ENCODE peak calls at places on chromosomes 2 and 18, in five cellular contexts. O is heart left ventricle, U is NAMALWA, L is NCI-H510A, Q is NCI-H774. Z is an unnamed sample.

GRCh38 chr2:21043744-21044532 is at the start of gene APOB:
- DNase-seq in Q (no peak), L (no peak), U (no peak), O (no peak), Z (no peak)

GRCh38 chr2:127562930-127563329 is 27.4 kb downstream of the MYO7B start:
- DNase-seq in Q (no peak), O (no peak), U (no peak), L (no peak), Z (no peak)

GRCh38 chr2:46032996-46033395 is 264.2 kb upstream of the EPAS1 start:
- DNase-seq in L (no peak), U (no peak), O (no peak), Q (no peak), Z (no peak)

GRCh38 chr2:112812318-112813042 is 24.1 kb downstream of the IL1B start:
- DNase-seq in U (no peak), O (no peak), Q (no peak), L (no peak), Z (no peak)

GRCh38 chr18:62682396-62682795 is 32.9 kb upstream of the PHLPP1 start:
- DNase-seq in U (no peak), L (peak; percentile 12), O (no peak), Q (no peak), Z (no peak)

GRCh38 chr18:78627546-78628315 is 351.9 kb upstream of the SALL3 start:
- DNase-seq in L (no peak), O (no peak), Q (no peak), U (no peak), Z (no peak)

GRCh38 chr2:3575534-3576324 is 669 bp downstream of the RPS7 start:
- DNase-seq in Q (no peak), L (no peak), U (peak; percentile 32), O (no peak), Z (peak; percentile 34)

GRCh38 chr2:178512491-178512890 is 32.2 kb downstream of the PLEKHA3 start:
- DNase-seq in Q (no peak), O (no peak), U (no peak), L (no peak), Z (no peak)

GRCh38 chr2:233974530-233975071 is 57.4 kb downstream of the TRPM8 start:
- DNase-seq in U (no peak), Q (no peak), L (no peak), O (peak; percentile 77), Z (peak; percentile 19)

GRCh38 chr2:203591642-203592041 is 56.5 kb upstream of the RAPH1 start:
- DNase-seq in U (no peak), L (no peak), Q (no peak), O (no peak), Z (no peak)

GRCh38 chr2:109375656-109376055 is 238.1 kb downstream of the SEPTIN10 start:
- DNase-seq in Q (no peak), U (no peak), L (no peak), O (no peak), Z (no peak)

GRCh38 chr2:217622205-217622621 is 380.6 kb downstream of the TNS1 start:
- DNase-seq in Q (peak; percentile 32), L (peak; percentile 69), U (no peak), O (peak; percentile 53), Z (no peak)

GRCh38 chr18:67783215-67783946 is 266.9 kb upstream of the DSEL start:
- DNase-seq in L (no peak), O (no peak), U (no peak), Q (no peak), Z (no peak)

GRCh38 chr2:6645004-6645403 is 220.7 kb downstream of the CMPK2 start:
- DNase-seq in Q (no peak), U (no peak), O (no peak), L (no peak), Z (no peak)

GRCh38 chr2:87403893-87404175 is 344.1 kb upstream of the PLGLB2 start:
- DNase-seq in O (no peak), L (no peak), Q (no peak), U (peak; percentile 8), Z (no peak)

GRCh38 chr2:148048475-148049221 is 27.8 kb downstream of the MBD5 start:
- DNase-seq in O (no peak), Q (no peak), U (peak; percentile 2), L (no peak), Z (no peak)

GRCh38 chr18:22713511-22713910 is 219.6 kb upstream of the RBBP8 start:
- DNase-seq in Q (no peak), L (no peak), O (no peak), U (no peak), Z (no peak)

GRCh38 chr18:22171839-22172582 is 2.6 kb downstream of the GATA6 start:
- DNase-seq in U (no peak), O (no peak), Q (no peak), L (no peak), Z (no peak)

GRCh38 chr2:161991991-161992390 is 82.0 kb downstream of the DPP4 start:
- DNase-seq in L (no peak), Q (no peak), U (no peak), O (no peak), Z (no peak)

GRCh38 chr18:63969965-63970802 is at the start of gene SERPINB8:
- DNase-seq in L (peak; percentile 98), U (peak; percentile 79), O (peak; percentile 95), Q (peak; percentile 95), Z (peak; percentile 85)

GRCh38 chr18:76757343-76757742 is 65.0 kb upstream of the ZNF236 start:
- DNase-seq in L (no peak), Q (no peak), U (no peak), O (no peak), Z (no peak)

GRCh38 chr2:55161295-55162210 is 70.5 kb downstream of the CLHC1 start:
- DNase-seq in Q (no peak), U (no peak), O (no peak), L (no peak), Z (no peak)

GRCh38 chr2:232937278-232937906 is 67.3 kb downstream of the SNORC start:
- DNase-seq in U (no peak), Q (no peak), O (no peak), L (no peak), Z (no peak)

GRCh38 chr18:79548077-79548450 is 131.5 kb upstream of the CTDP1 start:
- DNase-seq in O (no peak), Q (no peak), U (no peak), L (no peak), Z (no peak)

GRCh38 chr2:128196026-128196822 is 105.2 kb downstream of the UGGT1 start:
- DNase-seq in L (no peak), O (no peak), Q (peak; percentile 31), U (no peak), Z (no peak)

GRCh38 chr18:67969458-67969857 is 452.9 kb upstream of the DSEL start:
- DNase-seq in O (no peak), Q (no peak), U (no peak), L (no peak), Z (no peak)

GRCh38 chr18:3827236-3827635 is 377.3 kb downstream of the TGIF1 start:
- DNase-seq in U (no peak), Q (no peak), O (no peak), L (no peak), Z (no peak)

GRCh38 chr2:3193423-3194330 is 183.9 kb downstream of the EIPR1 start:
- DNase-seq in U (no peak), L (no peak), O (no peak), Q (no peak), Z (no peak)

GRCh38 chr18:44882163-44882881 is 201.6 kb downstream of the SETBP1 start:
- DNase-seq in Q (no peak), O (peak; percentile 55), U (no peak), L (no peak), Z (no peak)

GRCh38 chr18:48139427-48140347 is 209.2 kb upstream of the SMAD2 start:
- DNase-seq in U (no peak), L (peak; percentile 48), Q (peak; percentile 71), O (peak; percentile 62), Z (peak; percentile 72)

GRCh38 chr2:33437297-33437696 is 39.2 kb upstream of the RASGRP3 start:
- DNase-seq in U (no peak), O (no peak), Q (no peak), L (no peak), Z (no peak)

GRCh38 chr18:70907673-70908072 is 618.8 kb downstream of the SOCS6 start:
- DNase-seq in Q (peak; percentile 70), L (peak; percentile 48), U (no peak), O (no peak), Z (peak; percentile 42)

GRCh38 chr2:12684471-12684936 is 32.2 kb upstream of the TRIB2 start:
- DNase-seq in L (no peak), Q (no peak), U (no peak), O (no peak), Z (no peak)

GRCh38 chr2:26786207-26787023 is 559 bp downstream of the CENPA start:
- DNase-seq in L (no peak), Q (no peak), O (peak; percentile 47), U (peak; percentile 58), Z (peak; percentile 53)

GRCh38 chr2:24111407-24111861 is 11.7 kb downstream of the PFN4 start:
- DNase-seq in L (no peak), Q (no peak), O (no peak), U (no peak), Z (no peak)

GRCh38 chr2:127045792-127046501 is 61.0 kb downstream of the BIN1 start:
- DNase-seq in Q (no peak), U (no peak), L (no peak), O (no peak), Z (no peak)

GRCh38 chr2:187580462-187581124 is 26.4 kb upstream of the TFPI start:
- DNase-seq in Q (peak; percentile 49), L (no peak), U (peak; percentile 73), O (no peak), Z (peak; percentile 48)

GRCh38 chr2:21431078-21431477 is 307.3 kb downstream of the TDRD15 start:
- DNase-seq in O (no peak), L (no peak), U (no peak), Q (no peak), Z (no peak)

GRCh38 chr18:68215931-68216330 is 499.0 kb downstream of the TMX3 start:
- DNase-seq in L (no peak), Q (no peak), O (no peak), U (no peak), Z (no peak)